ENCODE peak calls at places on chromosome 12, in six cellular contexts. B is activated naive CD4-positive, alpha-beta T cell treated with anti-CD3 and anti-CD28 coated beads, Interleukin-2, amount 50 U/mL, for 16 hours; R is fibroblast of lung; Q is HFFc6; V is cerebellum; W is NCI-H2029. C is an unnamed sample.

GRCh38 chr12:129629901-129630300 is 273.9 kb downstream of the TMEM132D start:
- DNase-seq in W (no peak), Q (no peak), V (no peak), B (no peak), R (no peak), C (no peak)

GRCh38 chr12:52791271-52792184 is 4.4 kb downstream of the KRT3 start:
- DNase-seq in R (no peak), Q (no peak), B (no peak), V (no peak), W (no peak), C (no peak)

GRCh38 chr12:108697905-108698304 is 33.4 kb downstream of the CORO1C start:
- DNase-seq in R (no peak), Q (no peak), B (no peak), W (no peak), V (no peak), C (no peak)

GRCh38 chr12:111842556-111843396 is 748 bp downstream of the MAPKAPK5 start:
- DNase-seq in R (no peak), V (peak; percentile 13), Q (no peak), B (no peak), W (no peak), C (no peak)

GRCh38 chr12:59699408-59700144 is 103.7 kb downstream of the SLC16A7 start:
- DNase-seq in Q (peak; percentile 53), V (no peak), B (no peak), W (no peak), R (peak; percentile 94), C (no peak)

GRCh38 chr12:66688836-66689439 is 10.1 kb upstream of the GRIP1 start:
- DNase-seq in B (peak; percentile 28), R (peak; percentile 11), V (no peak), W (peak; percentile 49), Q (peak; percentile 23), C (no peak)

GRCh38 chr12:28313631-28314030 is 123.4 kb downstream of the CCDC91 start:
- DNase-seq in B (no peak), V (peak; percentile 1), R (peak; percentile 44), Q (peak; percentile 5), W (peak; percentile 20), C (no peak)

GRCh38 chr12:108717243-108717642 is 14.1 kb downstream of the CORO1C start:
- DNase-seq in Q (no peak), V (no peak), W (no peak), B (no peak), R (no peak), C (no peak)

GRCh38 chr12:77577756-77578155 is 252.9 kb upstream of the NAV3 start:
- DNase-seq in R (peak; percentile 23), V (no peak), W (no peak), Q (peak; percentile 22), B (no peak), C (no peak)

GRCh38 chr12:57904848-57905811 is 36.2 kb upstream of the ATP23 start:
- DNase-seq in B (peak; percentile 84), R (peak; percentile 93), V (peak; percentile 89), W (peak; percentile 91), Q (peak; percentile 86), C (peak; percentile 76)

GRCh38 chr12:120100630-120101029 is 15.9 kb downstream of the RAB35 start:
- DNase-seq in R (peak; percentile 81), V (peak; percentile 69), W (peak; percentile 47), Q (no peak), B (no peak), C (peak; percentile 65)

GRCh38 chr12:122064780-122065588 is 13.6 kb upstream of the MLXIP start:
- DNase-seq in V (no peak), W (peak; percentile 80), R (peak; percentile 81), Q (peak; percentile 76), B (no peak), C (no peak)

GRCh38 chr12:116813271-116814041 is 67.8 kb downstream of the HRK start:
- DNase-seq in R (no peak), W (peak; percentile 47), B (no peak), Q (peak; percentile 4), V (no peak), C (no peak)

GRCh38 chr12:106358410-106359241 is 1.1 kb downstream of the POLR3B start:
- DNase-seq in Q (peak; percentile 45), W (no peak), R (peak; percentile 77), B (no peak), V (peak; percentile 43), C (no peak)

GRCh38 chr12:126512916-126513913 is 1448.0 kb downstream of the AACS start:
- DNase-seq in W (no peak), B (no peak), V (no peak), R (no peak), Q (no peak), C (no peak)

GRCh38 chr12:80838708-80839107 is 99.0 kb downstream of the LIN7A start:
- DNase-seq in V (peak; percentile 24), B (no peak), W (no peak), Q (no peak), R (no peak), C (no peak)

C was measured in amygdala.